ENCODE peak calls at places on chromosome 5, in six cellular contexts. O is iPS-NIHi11, F is body of pancreas, V is PC-3, G is T-helper 2 cell, T is posterior cingulate gyrus. D is an unnamed sample.

GRCh38 chr5:110401881-110402280 is 324.6 kb downstream of the TMEM232 start:
- DNase-seq in O (no peak), F (no peak), V (no peak), G (no peak), T (no peak), D (no peak)

GRCh38 chr5:134527156-134527960 is 1.9 kb downstream of the JADE2 start:
- DNase-seq in O (peak), F (peak), V (peak), G (peak), T (peak), D (peak)

GRCh38 chr5:133369161-133369783 is 243.1 kb downstream of the FSTL4 start:
- DNase-seq in O (no peak), F (no peak), V (no peak), G (no peak), T (no peak), D (no peak)

GRCh38 chr5:173325091-173325698 is 3.0 kb downstream of the STC2 start:
- DNase-seq in O (no peak), F (no peak), V (no peak), G (no peak), T (no peak), D (no peak)

GRCh38 chr5:37272564-37272963 is 23.4 kb upstream of the CPLANE1 start:
- DNase-seq in O (peak), F (no peak), V (peak), G (no peak), T (no peak), D (no peak)

GRCh38 chr5:432928-433791 is 9.8 kb upstream of the EXOC3 start:
- DNase-seq in O (no peak), F (no peak), V (no peak), G (no peak), T (peak), D (no peak)

GRCh38 chr5:78552729-78553341 is 95.7 kb downstream of the LHFPL2 start:
- DNase-seq in O (no peak), F (no peak), V (peak), G (no peak), T (no peak), D (no peak)

GRCh38 chr5:62143268-62144229 is 162.5 kb upstream of the KIF2A start:
- DNase-seq in O (no peak), F (no peak), V (peak), G (no peak), T (no peak), D (no peak)

GRCh38 chr5:124343451-124343867 is 403.0 kb downstream of the ZNF608 start:
- DNase-seq in O (no peak), F (no peak), V (peak), G (no peak), T (no peak), D (no peak)

GRCh38 chr5:56914678-56915077 is 5.3 kb downstream of the SETD9 start:
- DNase-seq in O (no peak), F (no peak), V (no peak), G (no peak), T (no peak), D (no peak)

GRCh38 chr5:2721739-2722138 is 29.7 kb downstream of the IRX2 start:
- DNase-seq in O (no peak), F (no peak), V (no peak), G (no peak), T (peak), D (no peak)

GRCh38 chr5:154642499-154643245 is 112.5 kb upstream of the LARP1 start:
- DNase-seq in O (no peak), F (peak), V (peak), G (no peak), T (peak), D (no peak)

GRCh38 chr5:110058175-110058574 is 368.4 kb downstream of the MAN2A1 start:
- DNase-seq in O (no peak), F (no peak), V (no peak), G (no peak), T (no peak), D (no peak)

GRCh38 chr5:149320791-149321330 is 24.4 kb upstream of the GRPEL2 start:
- DNase-seq in O (peak), F (peak), V (peak), G (no peak), T (peak), D (no peak)

GRCh38 chr5:28743362-28743761 is 1705.0 kb upstream of the CDH9 start:
- DNase-seq in O (no peak), F (no peak), V (no peak), G (no peak), T (no peak), D (no peak)

GRCh38 chr5:32206053-32206452 is 31.9 kb upstream of the GOLPH3 start:
- DNase-seq in O (no peak), F (no peak), V (no peak), G (no peak), T (no peak), D (no peak)

GRCh38 chr5:140363631-140364471 is 3.9 kb downstream of the SLC4A9 start:
- DNase-seq in O (no peak), F (no peak), V (no peak), G (no peak), T (no peak), D (no peak)

GRCh38 chr5:111618644-111619271 is 106.4 kb upstream of the STARD4 start:
- DNase-seq in O (no peak), F (no peak), V (peak), G (no peak), T (no peak), D (no peak)

GRCh38 chr5:135534609-135535419 is 950 bp downstream of the NEUROG1 start:
- DNase-seq in O (peak), F (no peak), V (no peak), G (no peak), T (no peak), D (no peak)

GRCh38 chr5:142669479-142669878 is 16.4 kb downstream of the FGF1 start:
- DNase-seq in O (no peak), F (no peak), V (no peak), G (no peak), T (no peak), D (no peak)

GRCh38 chr5:72799721-72800120 is 16.7 kb upstream of the TNPO1 start:
- DNase-seq in O (no peak), F (no peak), V (no peak), G (no peak), T (no peak), D (no peak)